ENCODE peak calls at places on chromosome 3, in four cellular contexts. T, P, U and O are unnamed samples.

GRCh38 chr3:196162679-196163078 is 48.5 kb downstream of the ZDHHC19 start:
- DNase-seq in T (no peak), P (no peak), U (peak; percentile 61), O (no peak)

GRCh38 chr3:71389911-71390573 is 193.5 kb downstream of the FOXP1 start:
- DNase-seq in T (peak; percentile 26), P (no peak), U (peak; percentile 71), O (peak; percentile 12)

GRCh38 chr3:94032187-94032586 is 3.8 kb upstream of the STX19 start:
- DNase-seq in T (no peak), P (no peak), U (no peak), O (no peak)

GRCh38 chr3:76551739-76552138 is 488.2 kb upstream of the ROBO2 start:
- DNase-seq in T (no peak), P (no peak), U (no peak), O (no peak)

GRCh38 chr3:123595396-123595795 is 10.5 kb upstream of the HACD2 start:
- DNase-seq in T (no peak), P (no peak), U (no peak), O (no peak)

GRCh38 chr3:26118165-26118564 is 328.3 kb downstream of the OXSM start:
- DNase-seq in T (no peak), P (no peak), U (no peak), O (no peak)

GRCh38 chr3:130276203-130276803 is 69.2 kb upstream of the COL6A5 start:
- DNase-seq in T (peak; percentile 47), P (no peak), U (no peak), O (peak; percentile 25)

GRCh38 chr3:141965471-141965870 is 89.0 kb downstream of the ATP1B3 start:
- DNase-seq in T (no peak), P (no peak), U (no peak), O (no peak)

GRCh38 chr3:153349138-153349499 is 187.1 kb downstream of the RAP2B start:
- DNase-seq in T (no peak), P (no peak), U (no peak), O (no peak)

GRCh38 chr3:19735111-19735510 is 198.9 kb downstream of the EFHB start:
- DNase-seq in T (no peak), P (no peak), U (no peak), O (no peak)

GRCh38 chr3:193087336-193087735 is 153.7 kb upstream of the PLAAT1 start:
- DNase-seq in T (no peak), P (no peak), U (no peak), O (no peak)

GRCh38 chr3:40358454-40358853 is 28.5 kb upstream of the ENTPD3 start:
- DNase-seq in T (no peak), P (no peak), U (no peak), O (no peak)

GRCh38 chr3:195847061-195847950 is 35.6 kb upstream of the MUC4 start:
- DNase-seq in T (no peak), P (no peak), U (no peak), O (no peak)

GRCh38 chr3:101970915-101971314 is 121.6 kb downstream of the NFKBIZ start:
- DNase-seq in T (no peak), P (no peak), U (no peak), O (no peak)

GRCh38 chr3:127443581-127444375 is 146.8 kb downstream of the TPRA1 start:
- DNase-seq in T (no peak), P (no peak), U (no peak), O (no peak)

GRCh38 chr3:198108756-198109155 is 148.7 kb downstream of the LMLN start:
- DNase-seq in T (no peak), P (no peak), U (no peak), O (no peak)

GRCh38 chr3:22779737-22780136 is 423.4 kb upstream of the UBE2E2 start:
- DNase-seq in T (no peak), P (no peak), U (no peak), O (no peak)

GRCh38 chr3:9204253-9205005 is 45.0 kb downstream of the SRGAP3 start:
- DNase-seq in T (peak; percentile 89), P (no peak), U (no peak), O (no peak)

GRCh38 chr3:185382154-185382553 is 19.2 kb downstream of the MAP3K13 start:
- DNase-seq in T (no peak), P (no peak), U (no peak), O (no peak)

GRCh38 chr3:157099337-157100078 is 60.4 kb downstream of the CCNL1 start:
- DNase-seq in T (no peak), P (peak; percentile 86), U (no peak), O (no peak)

GRCh38 chr3:186967686-186968085 is 37.4 kb downstream of the ST6GAL1 start:
- DNase-seq in T (no peak), P (no peak), U (no peak), O (no peak)

GRCh38 chr3:111853071-111853470 is 6.0 kb upstream of the PHLDB2 start:
- DNase-seq in T (no peak), P (no peak), U (no peak), O (no peak)

GRCh38 chr3:72310028-72310987 is 525.4 kb upstream of the PROK2 start:
- DNase-seq in T (no peak), P (no peak), U (peak; percentile 30), O (no peak)

GRCh38 chr3:158737987-158738615 is 5.8 kb upstream of the RARRES1 start:
- DNase-seq in T (no peak), P (peak; percentile 79), U (no peak), O (no peak)

GRCh38 chr3:154758109-154758868 is 321.8 kb upstream of the MME start:
- DNase-seq in T (no peak), P (no peak), U (no peak), O (peak; percentile 1)

GRCh38 chr3:49701388-49702077 is 12.2 kb downstream of the RNF123 start:
- DNase-seq in T (no peak), P (no peak), U (no peak), O (no peak)

GRCh38 chr3:190605385-190605784 is 91.5 kb downstream of the IL1RAP start:
- DNase-seq in T (no peak), P (no peak), U (no peak), O (no peak)

GRCh38 chr3:121894191-121894990 is at the start of gene SLC15A2:
- DNase-seq in T (peak; percentile 66), P (no peak), U (peak; percentile 62), O (no peak)

GRCh38 chr3:23806322-23807160 is 786 bp downstream of the UBE2E1 start:
- DNase-seq in T (peak; percentile 35), P (no peak), U (peak; percentile 36), O (no peak)

GRCh38 chr3:129211772-129212171 is 28.1 kb upstream of the CNBP start:
- DNase-seq in T (peak; percentile 73), P (no peak), U (peak; percentile 48), O (peak; percentile 82)

GRCh38 chr3:30954431-30954830 is 60.0 kb upstream of the GADL1 start:
- DNase-seq in T (no peak), P (no peak), U (no peak), O (no peak)

GRCh38 chr3:133426721-133427120 is 26.9 kb downstream of the BFSP2 start:
- DNase-seq in T (no peak), P (no peak), U (no peak), O (no peak)

GRCh38 chr3:78494831-78495230 is 1273.0 kb downstream of the ROBO1 start:
- DNase-seq in T (no peak), P (no peak), U (no peak), O (no peak)

GRCh38 chr3:14698601-14699244 is 23.8 kb downstream of the C3orf20 start:
- DNase-seq in T (no peak), P (no peak), U (no peak), O (no peak)

GRCh38 chr3:14701676-14702075 is 26.7 kb downstream of the C3orf20 start:
- DNase-seq in T (no peak), P (no peak), U (no peak), O (no peak)

GRCh38 chr3:14699643-14700042 is 24.7 kb downstream of the C3orf20 start:
- DNase-seq in T (no peak), P (no peak), U (no peak), O (no peak)

GRCh38 chr3:14703128-14703750 is 28.3 kb downstream of the C3orf20 start:
- DNase-seq in T (no peak), P (no peak), U (no peak), O (no peak)

GRCh38 chr3:14700891-14701290 is 25.9 kb downstream of the C3orf20 start:
- DNase-seq in T (no peak), P (no peak), U (no peak), O (no peak)
- H3K27me3 ChIP-seq in T (no peaks in the 10 kb centered on the region), P (no peaks in the 10 kb centered on the region), U (no peaks in the 10 kb centered on the region), O (no peaks in the 10 kb centered on the region)

GRCh38 chr3:165784337-165784736 is 52.9 kb downstream of the BCHE start:
- DNase-seq in T (no peak), P (no peak), U (no peak), O (no peak)
- H3K4me3 ChIP-seq in T (no peak overlapping the region), P (no peak overlapping the region), U (no peak overlapping the region), O (no peak overlapping the region)

GRCh38 chr3:4806535-4807108 is 172.6 kb upstream of the BHLHE40 start:
- DNase-seq in T (no peak), P (no peak), U (no peak), O (no peak)

GRCh38 chr3:4805662-4806061 is 173.6 kb upstream of the BHLHE40 start:
- DNase-seq in T (no peak), P (no peak), U (no peak), O (no peak)

GRCh38 chr3:4802903-4803302 is 176.3 kb upstream of the BHLHE40 start:
- DNase-seq in T (no peak), P (no peak), U (no peak), O (no peak)

GRCh38 chr3:4801924-4802323 is 177.3 kb upstream of the BHLHE40 start:
- DNase-seq in T (no peak), P (no peak), U (no peak), O (no peak)

DNA sequence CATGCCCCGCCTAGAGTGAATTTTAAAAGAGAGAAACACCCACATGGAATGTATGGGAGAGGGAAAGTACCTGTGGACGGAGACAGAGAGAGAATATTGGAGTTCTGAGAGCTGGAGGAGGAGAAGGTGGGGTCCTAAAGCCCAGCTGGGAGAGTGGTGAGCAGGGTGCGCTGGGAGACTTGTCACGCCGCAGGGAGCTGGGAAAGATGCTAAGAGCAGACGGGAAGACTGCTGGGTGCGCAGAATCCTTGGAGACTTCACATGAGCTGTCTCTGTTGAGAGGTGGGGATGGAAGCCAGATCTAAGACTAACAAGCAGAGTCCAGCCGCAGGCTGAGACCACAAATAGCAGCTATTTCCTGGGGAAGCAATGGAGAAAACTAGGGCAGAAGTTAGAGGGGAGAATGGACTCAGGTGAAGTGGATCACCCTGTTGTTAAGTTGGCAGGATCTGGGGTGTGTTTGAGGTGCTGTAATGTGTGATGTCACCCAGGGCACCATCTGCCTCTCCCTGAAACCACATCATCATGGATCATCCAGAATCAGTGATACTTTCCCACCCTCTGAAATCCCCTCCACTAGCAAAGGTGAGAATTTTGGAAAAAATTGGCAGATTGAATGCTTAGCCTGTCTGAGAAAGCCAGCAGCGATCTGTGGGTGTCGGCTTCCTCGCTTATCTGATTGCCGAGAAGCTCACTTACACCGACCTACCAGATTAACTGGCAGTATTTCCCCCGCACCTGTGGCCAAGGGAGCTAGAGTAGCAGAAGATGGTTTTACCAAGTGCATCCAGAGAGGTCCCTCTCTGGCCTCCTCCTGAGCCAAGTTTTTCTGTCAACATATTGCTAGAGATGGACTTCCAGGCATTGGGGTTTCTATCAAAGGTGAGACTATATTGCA is 174.8 kb upstream of the BHLHE40 start:
- DNase-seq in T (no peak), P (no peak), U (no peak), O (no peak)
- H3K36me3 ChIP-seq in T (no peaks in the 10 kb centered on the region), P (no peaks in the 10 kb centered on the region), U (no peaks in the 10 kb centered on the region), O (no peaks in the 10 kb centered on the region)

DNA sequence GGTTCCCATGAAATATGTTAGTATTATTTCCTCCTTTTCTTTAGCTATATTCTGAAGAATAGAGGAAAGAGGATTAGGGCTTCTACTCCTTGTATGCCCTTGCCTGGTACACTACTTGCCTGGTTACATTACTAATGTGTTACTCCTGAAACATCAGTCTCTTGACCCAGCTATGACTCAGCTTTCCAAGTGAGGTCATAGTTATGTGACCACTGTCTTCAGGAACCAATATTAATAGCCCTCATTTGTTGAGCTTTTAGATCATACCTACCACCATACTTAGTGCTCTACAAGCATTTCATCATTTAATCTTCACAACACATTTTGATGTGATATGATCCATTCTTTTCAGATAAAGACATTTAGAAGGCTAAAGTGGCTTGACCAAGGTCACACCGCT is 60.3 kb downstream of the CMSS1 start:
- DNase-seq in T (no peak), P (no peak), U (no peak), O (peak; percentile 78)
- H3K27me3 ChIP-seq in T (no peaks in the 10 kb centered on the region), P (no peaks in the 10 kb centered on the region), U (no peaks in the 10 kb centered on the region), O (no peaks in the 10 kb centered on the region)